ENCODE peak calls at places on chromosome 4, in ten cellular contexts. One of them, this sample, is unnamed.

GRCh38 chr4:107902715-107903114 is 28.6 kb upstream of the CYP2U1 start:
- DNase-seq in small intestine: no peak
- DNase-seq in NAMALWA: no peak
- DNase-seq in central memory CD4-positive, alpha-beta T cell: no peak
- DNase-seq in globus pallidus: no peak
- DNase-seq in NCI-H510A treated with DMSO at 0.1 percent for 48 hours: no peak
- DNase-seq in cardiac septum: no peak
- DNase-seq in HT1080: no peak
- DNase-seq in AG08396: no peak
- DNase-seq in body of pancreas: no peak
- DNase-seq in this sample: no peak

GRCh38 chr4:130210871-130211270 is 1114.9 kb downstream of the C4orf33 start:
- DNase-seq in small intestine: no peak
- DNase-seq in NAMALWA: no peak
- DNase-seq in central memory CD4-positive, alpha-beta T cell: no peak
- DNase-seq in globus pallidus: no peak
- DNase-seq in NCI-H510A treated with DMSO at 0.1 percent for 48 hours: no peak
- DNase-seq in cardiac septum: no peak
- DNase-seq in HT1080: peak
- DNase-seq in AG08396: no peak
- DNase-seq in body of pancreas: no peak
- DNase-seq in this sample: no peak

GRCh38 chr4:174265917-174266316 is 17.6 kb downstream of the FBXO8 start:
- DNase-seq in small intestine: no peak
- DNase-seq in NAMALWA: no peak
- DNase-seq in central memory CD4-positive, alpha-beta T cell: no peak
- DNase-seq in globus pallidus: no peak
- DNase-seq in NCI-H510A treated with DMSO at 0.1 percent for 48 hours: no peak
- DNase-seq in cardiac septum: no peak
- DNase-seq in HT1080: no peak
- DNase-seq in AG08396: no peak
- DNase-seq in body of pancreas: no peak
- DNase-seq in this sample: no peak

GRCh38 chr4:24249972-24250371 is 334.4 kb downstream of the DHX15 start:
- DNase-seq in small intestine: peak
- DNase-seq in NAMALWA: no peak
- DNase-seq in central memory CD4-positive, alpha-beta T cell: no peak
- DNase-seq in globus pallidus: no peak
- DNase-seq in NCI-H510A treated with DMSO at 0.1 percent for 48 hours: no peak
- DNase-seq in cardiac septum: no peak
- DNase-seq in HT1080: no peak
- DNase-seq in AG08396: no peak
- DNase-seq in body of pancreas: no peak
- DNase-seq in this sample: no peak

GRCh38 chr4:89497517-89498308 is 190.1 kb upstream of the GPRIN3 start:
- DNase-seq in small intestine: peak
- DNase-seq in NAMALWA: no peak
- DNase-seq in central memory CD4-positive, alpha-beta T cell: no peak
- DNase-seq in globus pallidus: no peak
- DNase-seq in NCI-H510A treated with DMSO at 0.1 percent for 48 hours: no peak
- DNase-seq in cardiac septum: no peak
- DNase-seq in HT1080: no peak
- DNase-seq in AG08396: no peak
- DNase-seq in body of pancreas: peak
- DNase-seq in this sample: peak

GRCh38 chr4:48047896-48048295 is 31.3 kb downstream of the NIPAL1 start:
- DNase-seq in small intestine: peak
- DNase-seq in NAMALWA: peak
- DNase-seq in central memory CD4-positive, alpha-beta T cell: no peak
- DNase-seq in globus pallidus: no peak
- DNase-seq in NCI-H510A treated with DMSO at 0.1 percent for 48 hours: no peak
- DNase-seq in cardiac septum: no peak
- DNase-seq in HT1080: no peak
- DNase-seq in AG08396: no peak
- DNase-seq in body of pancreas: peak
- DNase-seq in this sample: no peak

GRCh38 chr4:108031427-108032083 is 41.9 kb downstream of the HADH start:
- DNase-seq in small intestine: no peak
- DNase-seq in NAMALWA: no peak
- DNase-seq in central memory CD4-positive, alpha-beta T cell: no peak
- DNase-seq in globus pallidus: no peak
- DNase-seq in NCI-H510A treated with DMSO at 0.1 percent for 48 hours: no peak
- DNase-seq in cardiac septum: no peak
- DNase-seq in HT1080: peak
- DNase-seq in AG08396: no peak
- DNase-seq in body of pancreas: no peak
- DNase-seq in this sample: no peak

GRCh38 chr4:109441858-109442480 is 8.4 kb downstream of the SEC24B start:
- DNase-seq in small intestine: no peak
- DNase-seq in NAMALWA: no peak
- DNase-seq in central memory CD4-positive, alpha-beta T cell: no peak
- DNase-seq in globus pallidus: no peak
- DNase-seq in NCI-H510A treated with DMSO at 0.1 percent for 48 hours: no peak
- DNase-seq in cardiac septum: no peak
- DNase-seq in HT1080: no peak
- DNase-seq in AG08396: no peak
- DNase-seq in body of pancreas: no peak
- DNase-seq in this sample: no peak

GRCh38 chr4:156322592-156322991 is 368.9 kb upstream of the CTSO start:
- DNase-seq in small intestine: no peak
- DNase-seq in NAMALWA: no peak
- DNase-seq in central memory CD4-positive, alpha-beta T cell: no peak
- DNase-seq in globus pallidus: no peak
- DNase-seq in NCI-H510A treated with DMSO at 0.1 percent for 48 hours: no peak
- DNase-seq in cardiac septum: no peak
- DNase-seq in HT1080: peak
- DNase-seq in AG08396: peak
- DNase-seq in body of pancreas: no peak
- DNase-seq in this sample: peak

GRCh38 chr4:185651137-185651677 is 115.9 kb upstream of the PDLIM3 start:
- DNase-seq in small intestine: no peak
- DNase-seq in NAMALWA: no peak
- DNase-seq in central memory CD4-positive, alpha-beta T cell: no peak
- DNase-seq in globus pallidus: no peak
- DNase-seq in NCI-H510A treated with DMSO at 0.1 percent for 48 hours: no peak
- DNase-seq in cardiac septum: no peak
- DNase-seq in HT1080: no peak
- DNase-seq in AG08396: no peak
- DNase-seq in body of pancreas: peak
- DNase-seq in this sample: no peak

GRCh38 chr4:4754641-4755040 is 104.8 kb upstream of the MSX1 start:
- DNase-seq in small intestine: no peak
- DNase-seq in NAMALWA: no peak
- DNase-seq in central memory CD4-positive, alpha-beta T cell: no peak
- DNase-seq in globus pallidus: no peak
- DNase-seq in NCI-H510A treated with DMSO at 0.1 percent for 48 hours: no peak
- DNase-seq in cardiac septum: peak
- DNase-seq in HT1080: no peak
- DNase-seq in AG08396: no peak
- DNase-seq in body of pancreas: no peak
- DNase-seq in this sample: no peak

GRCh38 chr4:32022071-32022470 is 1301.9 kb downstream of the PCDH7 start:
- DNase-seq in small intestine: no peak
- DNase-seq in NAMALWA: no peak
- DNase-seq in central memory CD4-positive, alpha-beta T cell: no peak
- DNase-seq in globus pallidus: no peak
- DNase-seq in NCI-H510A treated with DMSO at 0.1 percent for 48 hours: no peak
- DNase-seq in cardiac septum: no peak
- DNase-seq in HT1080: peak
- DNase-seq in AG08396: no peak
- DNase-seq in body of pancreas: no peak
- DNase-seq in this sample: no peak

GRCh38 chr4:113436360-113436759 is 325.2 kb downstream of the CAMK2D start:
- DNase-seq in small intestine: no peak
- DNase-seq in NAMALWA: no peak
- DNase-seq in central memory CD4-positive, alpha-beta T cell: no peak
- DNase-seq in globus pallidus: no peak
- DNase-seq in NCI-H510A treated with DMSO at 0.1 percent for 48 hours: no peak
- DNase-seq in cardiac septum: no peak
- DNase-seq in HT1080: peak
- DNase-seq in AG08396: no peak
- DNase-seq in body of pancreas: peak
- DNase-seq in this sample: peak

GRCh38 chr4:25424539-25425228 is 47.6 kb downstream of the ANAPC4 start:
- DNase-seq in small intestine: peak
- DNase-seq in NAMALWA: no peak
- DNase-seq in central memory CD4-positive, alpha-beta T cell: no peak
- DNase-seq in globus pallidus: no peak
- DNase-seq in NCI-H510A treated with DMSO at 0.1 percent for 48 hours: no peak
- DNase-seq in cardiac septum: no peak
- DNase-seq in HT1080: no peak
- DNase-seq in AG08396: no peak
- DNase-seq in body of pancreas: no peak
- DNase-seq in this sample: no peak

GRCh38 chr4:3257125-3257690 is 8.2 kb downstream of the MSANTD1 start:
- DNase-seq in small intestine: peak
- DNase-seq in NAMALWA: peak
- DNase-seq in central memory CD4-positive, alpha-beta T cell: no peak
- DNase-seq in globus pallidus: no peak
- DNase-seq in NCI-H510A treated with DMSO at 0.1 percent for 48 hours: peak
- DNase-seq in cardiac septum: no peak
- DNase-seq in HT1080: no peak
- DNase-seq in AG08396: no peak
- DNase-seq in body of pancreas: no peak
- DNase-seq in this sample: no peak

GRCh38 chr4:143773998-143774898 is 73.8 kb upstream of the FREM3 start:
- DNase-seq in small intestine: peak
- DNase-seq in NAMALWA: peak
- DNase-seq in central memory CD4-positive, alpha-beta T cell: no peak
- DNase-seq in globus pallidus: no peak
- DNase-seq in NCI-H510A treated with DMSO at 0.1 percent for 48 hours: peak
- DNase-seq in cardiac septum: no peak
- DNase-seq in HT1080: peak
- DNase-seq in AG08396: peak
- DNase-seq in body of pancreas: peak
- DNase-seq in this sample: peak

GRCh38 chr4:3660086-3660927 is 105.9 kb upstream of the ADRA2C start:
- DNase-seq in small intestine: no peak
- DNase-seq in NAMALWA: peak
- DNase-seq in central memory CD4-positive, alpha-beta T cell: no peak
- DNase-seq in globus pallidus: peak
- DNase-seq in NCI-H510A treated with DMSO at 0.1 percent for 48 hours: peak
- DNase-seq in cardiac septum: no peak
- DNase-seq in HT1080: no peak
- DNase-seq in AG08396: no peak
- DNase-seq in body of pancreas: no peak
- DNase-seq in this sample: no peak

GRCh38 chr4:140367738-140368137 is 5.7 kb upstream of the SCOC start:
- DNase-seq in small intestine: no peak
- DNase-seq in NAMALWA: no peak
- DNase-seq in central memory CD4-positive, alpha-beta T cell: no peak
- DNase-seq in globus pallidus: no peak
- DNase-seq in NCI-H510A treated with DMSO at 0.1 percent for 48 hours: no peak
- DNase-seq in cardiac septum: no peak
- DNase-seq in HT1080: peak
- DNase-seq in AG08396: peak
- DNase-seq in body of pancreas: no peak
- DNase-seq in this sample: peak

GRCh38 chr4:82753238-82753637 is 45.4 kb downstream of the SCD5 start:
- DNase-seq in small intestine: no peak
- DNase-seq in NAMALWA: no peak
- DNase-seq in central memory CD4-positive, alpha-beta T cell: no peak
- DNase-seq in globus pallidus: no peak
- DNase-seq in NCI-H510A treated with DMSO at 0.1 percent for 48 hours: no peak
- DNase-seq in cardiac septum: peak
- DNase-seq in HT1080: peak
- DNase-seq in AG08396: no peak
- DNase-seq in body of pancreas: peak
- DNase-seq in this sample: no peak

GRCh38 chr4:80989921-80990544 is 40.5 kb upstream of the BMP3 start:
- DNase-seq in small intestine: peak
- DNase-seq in NAMALWA: peak
- DNase-seq in central memory CD4-positive, alpha-beta T cell: peak
- DNase-seq in globus pallidus: peak
- DNase-seq in NCI-H510A treated with DMSO at 0.1 percent for 48 hours: peak
- DNase-seq in cardiac septum: no peak
- DNase-seq in HT1080: peak
- DNase-seq in AG08396: peak
- DNase-seq in body of pancreas: peak
- DNase-seq in this sample: peak

GRCh38 chr4:3874525-3875110 is 108.4 kb downstream of the ADRA2C start:
- DNase-seq in small intestine: no peak
- DNase-seq in NAMALWA: no peak
- DNase-seq in central memory CD4-positive, alpha-beta T cell: no peak
- DNase-seq in globus pallidus: no peak
- DNase-seq in NCI-H510A treated with DMSO at 0.1 percent for 48 hours: no peak
- DNase-seq in cardiac septum: no peak
- DNase-seq in HT1080: no peak
- DNase-seq in AG08396: no peak
- DNase-seq in body of pancreas: no peak
- DNase-seq in this sample: no peak

GRCh38 chr4:41796545-41797210 is 48.2 kb upstream of the PHOX2B start:
- DNase-seq in small intestine: no peak
- DNase-seq in NAMALWA: no peak
- DNase-seq in central memory CD4-positive, alpha-beta T cell: no peak
- DNase-seq in globus pallidus: no peak
- DNase-seq in NCI-H510A treated with DMSO at 0.1 percent for 48 hours: no peak
- DNase-seq in cardiac septum: no peak
- DNase-seq in HT1080: no peak
- DNase-seq in AG08396: no peak
- DNase-seq in body of pancreas: no peak
- DNase-seq in this sample: no peak

GRCh38 chr4:11614426-11614825 is 185.7 kb upstream of the HS3ST1 start:
- DNase-seq in small intestine: no peak
- DNase-seq in NAMALWA: no peak
- DNase-seq in central memory CD4-positive, alpha-beta T cell: no peak
- DNase-seq in globus pallidus: no peak
- DNase-seq in NCI-H510A treated with DMSO at 0.1 percent for 48 hours: no peak
- DNase-seq in cardiac septum: no peak
- DNase-seq in HT1080: peak
- DNase-seq in AG08396: no peak
- DNase-seq in body of pancreas: peak
- DNase-seq in this sample: peak

GRCh38 chr4:3452376-3452775 is 10.6 kb downstream of the HGFAC start:
- DNase-seq in small intestine: peak
- DNase-seq in NAMALWA: no peak
- DNase-seq in central memory CD4-positive, alpha-beta T cell: no peak
- DNase-seq in globus pallidus: no peak
- DNase-seq in NCI-H510A treated with DMSO at 0.1 percent for 48 hours: no peak
- DNase-seq in cardiac septum: no peak
- DNase-seq in HT1080: no peak
- DNase-seq in AG08396: no peak
- DNase-seq in body of pancreas: no peak
- DNase-seq in this sample: no peak

GRCh38 chr4:107317596-107317995 is 281.5 kb upstream of the DKK2 start:
- DNase-seq in small intestine: no peak
- DNase-seq in NAMALWA: no peak
- DNase-seq in central memory CD4-positive, alpha-beta T cell: no peak
- DNase-seq in globus pallidus: no peak
- DNase-seq in NCI-H510A treated with DMSO at 0.1 percent for 48 hours: no peak
- DNase-seq in cardiac septum: no peak
- DNase-seq in HT1080: no peak
- DNase-seq in AG08396: no peak
- DNase-seq in body of pancreas: no peak
- DNase-seq in this sample: no peak

GRCh38 chr4:15963568-15963967 is 593 bp upstream of the FGFBP2 start:
- DNase-seq in small intestine: no peak
- DNase-seq in NAMALWA: peak
- DNase-seq in central memory CD4-positive, alpha-beta T cell: no peak
- DNase-seq in globus pallidus: no peak
- DNase-seq in NCI-H510A treated with DMSO at 0.1 percent for 48 hours: no peak
- DNase-seq in cardiac septum: no peak
- DNase-seq in HT1080: no peak
- DNase-seq in AG08396: no peak
- DNase-seq in body of pancreas: no peak
- DNase-seq in this sample: no peak

This sample was measured in lung microvascular endothelial cell.